ENCODE peak calls at places on chromosomes 6 and 20, in ten cellular contexts. I, A, Y, F, Q, V, U, P, Z and B are unnamed samples.
A peak's percentile ranks its signal among the peaks of the same experiment; 100 is the strongest.

GRCh38 chr20:22333885-22334545 is 250.4 kb downstream of the FOXA2 start:
- DNase-seq in I (no peak), Y (peak; percentile 37), V (peak; percentile 60), A (peak; percentile 88), F (peak; percentile 56), U (peak; percentile 79), Z (peak; percentile 54), Q (peak; percentile 58), P (peak; percentile 74), B (peak; percentile 62)

GRCh38 chr6:146358341-146359046 is 185.1 kb upstream of the RAB32 start:
- DNase-seq in Y (no peak), P (peak; percentile 74), U (peak; percentile 83), V (no peak), A (peak; percentile 13), F (no peak), Q (peak; percentile 51), I (no peak), Z (no peak), B (peak; percentile 48)

GRCh38 chr6:89351632-89352328 is 742 bp downstream of the UBE2J1 start:
- DNase-seq in A (no peak), Y (no peak), U (peak; percentile 38), I (no peak), V (peak; percentile 65), Q (peak; percentile 14), Z (no peak), P (peak; percentile 20), F (no peak), B (peak; percentile 47)

GRCh38 chr6:135496805-135497411 is 632 bp downstream of the AHI1 start:
- DNase-seq in I (no peak), P (peak; percentile 10), Y (no peak), F (no peak), U (peak; percentile 35), Q (no peak), V (peak; percentile 41), A (no peak), Z (no peak), B (no peak)

GRCh38 chr20:20367681-20368413 is at the start of gene INSM1:
- DNase-seq in Q (no peak), V (peak; percentile 76), F (no peak), A (no peak), U (no peak), P (no peak), I (peak; percentile 95), Y (no peak), Z (no peak), B (no peak)

GRCh38 chr6:10962673-10963072 is 75.8 kb downstream of the SYCP2L start:
- DNase-seq in A (no peak), V (no peak), Q (peak; percentile 91), I (no peak), Z (no peak), Y (no peak), U (peak; percentile 87), P (peak; percentile 90), F (no peak), B (no peak)

GRCh38 chr6:41228616-41229015 is 467 bp downstream of the TREML4 start:
- DNase-seq in Q (peak; percentile 23), U (peak; percentile 5), P (peak; percentile 23), V (no peak), Z (no peak), Y (no peak), F (no peak), I (no peak), A (no peak), B (no peak)

GRCh38 chr6:75145211-75145610 is 60.6 kb downstream of the COL12A1 start:
- DNase-seq in U (no peak), Q (no peak), Y (no peak), Z (no peak), V (no peak), A (no peak), F (no peak), I (no peak), P (no peak), B (no peak)

GRCh38 chr20:31817461-31817860 is 1.7 kb upstream of the MYLK2 start:
- DNase-seq in F (no peak), V (no peak), U (no peak), P (no peak), A (no peak), Q (no peak), I (no peak), Z (no peak), Y (no peak), B (no peak)

GRCh38 chr20:14193443-14193842 is 144.0 kb downstream of the FLRT3 start:
- DNase-seq in P (no peak), Y (no peak), Q (no peak), I (no peak), A (no peak), V (no peak), U (no peak), Z (no peak), F (no peak), B (no peak)

GRCh38 chr6:139763468-139764214 is 389.2 kb upstream of the CITED2 start:
- DNase-seq in P (peak; percentile 74), I (no peak), U (peak; percentile 76), A (no peak), F (no peak), Z (no peak), Q (no peak), V (no peak), Y (no peak), B (peak; percentile 48)

GRCh38 chr20:45823949-45824835 is 2.9 kb downstream of the TNNC2 start:
- DNase-seq in F (peak; percentile 64), Z (no peak), V (peak; percentile 30), U (peak; percentile 65), Q (peak; percentile 35), Y (peak; percentile 64), I (no peak), P (peak; percentile 50), A (peak; percentile 46), B (peak; percentile 46)

GRCh38 chr20:35467339-35468224 is 12.2 kb downstream of the CEP250 start:
- DNase-seq in A (peak; percentile 67), Q (peak; percentile 54), I (no peak), Y (peak; percentile 60), U (no peak), F (no peak), Z (no peak), V (no peak), P (peak; percentile 7), B (peak; percentile 86)

GRCh38 chr6:36524871-36525270 is 22.4 kb downstream of the STK38 start:
- DNase-seq in P (no peak), V (no peak), A (no peak), F (no peak), Y (no peak), Z (no peak), U (no peak), I (no peak), Q (no peak), B (no peak)

GRCh38 chr6:7406743-7407142 is 17.1 kb downstream of the RIOK1 start:
- DNase-seq in F (no peak), I (no peak), Q (peak; percentile 49), U (no peak), V (no peak), Z (no peak), A (no peak), Y (no peak), P (no peak), B (no peak)

GRCh38 chr6:14791525-14791924 is 454.3 kb upstream of the JARID2 start:
- DNase-seq in I (no peak), Z (no peak), P (peak; percentile 28), A (no peak), V (no peak), U (peak; percentile 52), Q (no peak), F (no peak), Y (no peak), B (no peak)

GRCh38 chr6:49951926-49952325 is 12.0 kb downstream of the DEFB114 start:
- DNase-seq in Y (no peak), U (no peak), P (no peak), F (no peak), Q (no peak), I (no peak), A (no peak), V (no peak), Z (no peak), B (no peak)